ENCODE peak calls at places on chromosomes 12 and 14, in four cellular contexts. U, B, E and R are unnamed samples.
A peak's percentile ranks its signal among the peaks of the same experiment; 100 is the strongest.

GRCh38 chr14:67554341-67554740 is 21.3 kb downstream of the PLEKHH1 start:
- DNase-seq in B (no peak), E (no peak), U (no peak), R (no peak)

GRCh38 chr14:92449404-92449975 is 64.1 kb upstream of the RIN3 start:
- DNase-seq in E (no peak), U (no peak), B (no peak), R (no peak)

GRCh38 chr12:124191024-124191359 is 103.9 kb upstream of the RFLNA start:
- DNase-seq in E (no peak), B (peak; percentile 19), U (peak; percentile 32), R (no peak)

GRCh38 chr14:83171761-83172160 is 1638.1 kb upstream of the SEL1L start:
- DNase-seq in U (no peak), B (no peak), E (no peak), R (no peak)

GRCh38 chr14:66069830-66070541 is 416.2 kb upstream of the CCDC196 start:
- DNase-seq in U (no peak), B (no peak), E (no peak), R (no peak)

GRCh38 chr12:13234045-13234641 is 37.6 kb downstream of the EMP1 start:
- DNase-seq in U (peak; percentile 72), B (peak; percentile 31), E (no peak), R (peak; percentile 67)

GRCh38 chr14:78491015-78491414 is 320.8 kb downstream of the NRXN3 start:
- DNase-seq in E (no peak), B (no peak), U (no peak), R (no peak)

GRCh38 chr12:132327351-132328171 is 1.8 kb downstream of the GALNT9 start:
- DNase-seq in B (no peak), E (no peak), U (peak; percentile 48), R (no peak)

GRCh38 chr12:122743895-122744525 is 8.6 kb upstream of the DENR start:
- DNase-seq in U (no peak), B (no peak), E (no peak), R (no peak)

GRCh38 chr12:28640519-28640918 is 450.3 kb downstream of the CCDC91 start:
- DNase-seq in B (no peak), U (no peak), E (no peak), R (no peak)

GRCh38 chr12:87520968-87521367 is 508.2 kb downstream of the C12orf50 start:
- DNase-seq in B (no peak), E (no peak), U (no peak), R (no peak)

GRCh38 chr14:63867926-63868921 is 15.4 kb downstream of the SYNE2 start:
- DNase-seq in U (no peak), E (no peak), B (peak; percentile 84), R (no peak)

DNA sequence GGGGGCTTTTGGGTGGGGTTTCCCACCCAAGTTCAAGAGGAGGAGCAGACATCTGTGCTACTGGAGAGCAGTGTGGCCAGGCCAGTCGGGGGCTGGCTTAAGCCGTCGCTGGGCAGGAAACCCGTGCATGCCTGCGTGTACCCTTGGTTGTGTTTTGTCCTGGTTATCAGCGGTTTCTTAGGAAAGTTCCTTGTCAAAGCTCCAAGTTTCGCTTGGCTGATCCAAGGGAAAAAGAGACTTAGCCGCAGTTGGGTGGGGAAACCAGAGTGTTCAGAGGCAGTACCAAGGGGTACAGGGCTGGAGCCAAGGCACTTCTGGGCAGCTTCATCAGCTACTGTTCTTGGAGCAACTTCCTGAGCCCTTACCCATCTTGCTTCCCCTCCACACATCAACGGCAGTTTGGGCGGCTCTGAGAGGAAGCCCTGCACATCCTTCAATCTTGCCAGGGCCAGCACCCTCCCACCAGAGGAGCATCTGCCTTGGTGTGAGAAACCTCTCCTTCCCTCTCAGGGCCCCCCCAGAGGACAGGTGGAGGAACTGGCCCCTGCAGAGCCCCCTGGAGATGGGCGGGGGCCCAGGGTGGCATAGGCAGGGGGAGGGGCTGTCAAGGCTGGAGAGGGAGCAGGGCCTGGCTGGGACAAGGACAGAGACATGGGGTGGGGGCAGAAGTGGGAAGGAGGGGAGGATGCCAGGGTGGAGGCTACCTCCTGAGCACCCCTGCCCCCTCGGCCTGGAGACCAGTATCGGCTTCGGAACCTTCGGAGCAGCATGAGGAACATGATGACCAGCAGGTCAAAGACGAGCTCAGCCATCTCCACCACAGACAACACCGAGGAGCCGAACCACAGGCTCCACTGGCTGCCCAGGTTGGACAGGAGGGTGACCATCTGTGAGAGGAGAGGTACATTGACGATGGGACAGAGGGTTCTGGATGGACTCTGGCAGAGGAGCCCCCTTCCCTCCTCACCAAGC is 5.8 kb upstream of the TNFRSF1A start:
- DNase-seq in B (no peak), U (no peak), E (no peak), R (peak; percentile 65)
- H3K4me3 ChIP-seq in B (no peak overlapping the region), U (no peak overlapping the region), E (peak overlapping the region; percentile 12), R (no peak overlapping the region)

GRCh38 chr12:102883204-102883799 is 33.7 kb downstream of the PAH start:
- DNase-seq in U (peak; percentile 58), B (peak; percentile 33), E (no peak), R (peak; percentile 36)

GRCh38 chr12:102879144-102879763 is 37.8 kb downstream of the PAH start:
- DNase-seq in U (peak; percentile 91), E (peak; percentile 86), B (peak; percentile 52), R (no peak)

GRCh38 chr12:102876883-102877282 is 40.2 kb downstream of the PAH start:
- DNase-seq in E (no peak), U (peak; percentile 15), B (no peak), R (no peak)

GRCh38 chr12:102885043-102885932 is 31.8 kb downstream of the PAH start:
- DNase-seq in E (no peak), U (no peak), B (no peak), R (no peak)

GRCh38 chr12:102880783-102881182 is 36.3 kb downstream of the PAH start:
- DNase-seq in B (no peak), U (no peak), E (no peak), R (no peak)
- TF ChIP-seq CTCF in B (no peak), U (no peak), E (no peak), R (no peak)

DNA sequence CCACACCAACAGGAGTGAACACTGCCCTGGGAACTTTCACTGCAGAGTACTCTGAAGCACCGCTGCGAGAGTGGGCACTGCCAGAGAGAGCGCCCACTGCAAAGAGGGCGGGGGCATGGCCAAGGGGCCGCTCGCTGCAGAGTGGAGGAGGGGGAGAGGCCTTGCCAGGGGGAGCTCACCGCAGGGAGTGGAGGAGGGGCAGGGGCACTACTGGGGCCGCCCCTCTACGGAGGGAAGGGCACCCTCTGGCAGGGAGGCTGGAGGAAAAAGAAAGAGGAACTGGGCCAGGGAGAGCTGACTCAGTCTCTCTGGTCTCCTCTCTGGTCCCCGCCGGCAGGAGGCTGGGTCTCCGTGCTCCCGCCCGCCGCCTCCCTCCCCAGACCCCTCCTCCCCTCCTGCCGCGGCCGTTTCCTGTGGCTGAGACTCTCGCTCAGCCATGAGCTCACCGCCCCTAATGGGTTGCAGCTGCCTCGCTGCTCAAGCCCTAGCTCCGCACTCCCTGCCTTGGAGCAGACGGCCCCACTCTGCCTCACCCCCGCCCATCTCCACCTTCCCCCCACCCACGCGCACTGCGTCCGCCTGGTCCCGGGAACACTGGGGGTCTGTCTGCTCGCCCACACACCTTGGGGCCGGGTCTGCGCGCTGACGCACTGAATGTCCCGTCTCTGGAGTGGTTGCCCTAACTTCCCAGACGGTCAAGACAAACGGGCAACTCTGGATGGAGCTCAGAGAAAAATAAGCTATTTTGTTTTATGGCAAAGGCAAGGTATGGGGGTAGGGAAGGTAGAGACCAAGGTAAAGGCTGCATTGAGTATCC is 1.3 kb downstream of the ARHGEF40 start:
- DNase-seq in B (peak; percentile 93), U (peak; percentile 58), E (peak; percentile 93), R (peak; percentile 88)
- H3K9me3 ChIP-seq in B (no peaks in the 10 kb centered on the region), U (no peaks in the 10 kb centered on the region), E (no peaks in the 10 kb centered on the region), R (no peaks in the 10 kb centered on the region)

GRCh38 chr12:95805864-95806669 is 15.5 kb upstream of the NTN4 start:
- DNase-seq in B (no peak), U (peak; percentile 100), E (no peak), R (no peak)
- H3K4me3 ChIP-seq in B (no peak overlapping the region), U (no peak overlapping the region), E (no peak overlapping the region), R (no peak overlapping the region)

GRCh38 chr12:5003025-5003666 is 40.5 kb upstream of the KCNA5 start:
- DNase-seq in B (peak; percentile 63), E (no peak), U (peak; percentile 61), R (peak; percentile 66)
- TF ChIP-seq CTCF in B (peak; percentile 89), E (peak; percentile 92), U (peak; percentile 74), R (peak; percentile 93)

DNA sequence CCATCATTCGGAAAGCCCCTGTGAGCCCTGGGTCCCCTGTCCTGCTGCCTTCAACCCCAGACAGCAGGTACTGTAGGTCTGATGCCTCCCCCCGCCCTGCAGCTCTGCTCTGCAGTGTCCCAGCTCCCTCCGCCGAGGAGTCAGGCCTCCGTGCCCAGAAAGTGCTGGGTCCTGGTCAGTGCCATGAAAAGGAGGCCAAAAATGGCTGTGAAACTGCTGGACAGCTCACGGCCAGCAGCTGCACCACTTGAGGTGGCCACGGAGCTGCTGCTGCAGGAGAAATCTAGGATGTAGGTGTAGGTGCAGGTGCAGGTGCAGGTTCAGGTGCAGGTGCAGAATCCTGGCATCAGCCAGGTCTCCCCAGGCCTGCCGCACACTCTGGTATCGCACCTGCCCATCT is 196.1 kb downstream of the SLC15A4 start:
- DNase-seq in U (no peak), E (no peak), B (no peak), R (no peak)
- H3K9me3 ChIP-seq in U (no peaks in the 10 kb centered on the region), E (no peaks in the 10 kb centered on the region), B (no peaks in the 10 kb centered on the region), R (no peaks in the 10 kb centered on the region)

GRCh38 chr14:24272442-24272841 is 1.0 kb upstream of the RABGGTA start:
- DNase-seq in E (no peak), U (no peak), B (no peak), R (no peak)
- H3K4me3 ChIP-seq in E (no peak overlapping the region), U (no peak overlapping the region), B (peak overlapping the region; percentile 84), R (no peak overlapping the region)

GRCh38 chr14:104076743-104077142 is 8.8 kb upstream of the ASPG start:
- DNase-seq in U (no peak), B (no peak), E (no peak), R (no peak)

GRCh38 chr14:104078031-104078455 is 7.5 kb upstream of the ASPG start:
- DNase-seq in E (peak; percentile 92), B (peak; percentile 92), U (peak; percentile 92), R (peak; percentile 83)

GRCh38 chr14:104072586-104072985 is 12.9 kb upstream of the ASPG start:
- DNase-seq in B (no peak), U (no peak), E (no peak), R (no peak)

GRCh38 chr14:104073764-104074163 is 11.7 kb upstream of the ASPG start:
- DNase-seq in E (no peak), U (no peak), B (peak; percentile 17), R (no peak)

DNA sequence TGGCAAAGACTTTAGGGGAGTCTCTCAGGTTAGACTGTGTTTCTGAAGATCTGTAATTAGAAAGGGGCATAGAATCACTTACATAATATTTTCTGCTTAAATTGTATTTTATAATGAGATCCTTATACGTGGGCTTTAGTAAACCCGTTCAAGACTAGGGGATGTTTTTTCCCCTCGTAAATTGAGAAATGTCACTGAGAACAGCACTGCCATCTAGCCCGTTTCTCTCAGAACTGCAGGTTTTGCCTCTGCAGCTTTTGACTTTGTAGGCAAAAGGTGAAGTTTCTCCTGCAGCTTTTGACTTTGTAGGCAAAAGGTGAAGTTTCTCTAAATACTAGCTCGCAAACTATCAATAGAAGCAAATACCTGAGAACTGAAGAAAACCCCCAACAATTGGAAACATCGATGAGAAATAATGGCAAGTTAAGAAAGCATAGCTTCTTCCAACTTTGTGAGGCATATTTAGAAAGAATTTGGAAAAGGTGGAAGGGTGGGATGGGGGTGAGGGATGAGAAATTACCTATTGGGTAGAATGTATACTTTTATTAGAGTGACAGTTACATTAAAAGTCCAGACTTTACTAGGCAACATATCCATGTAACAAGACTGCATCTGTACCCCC is 9.9 kb upstream of the ASPG start:
- DNase-seq in B (peak; percentile 31), U (no peak), E (no peak), R (no peak)
- TF ChIP-seq CTCF in B (peak; percentile 77), U (peak; percentile 42), E (peak; percentile 8), R (peak; percentile 29)

GRCh38 chr12:34606749-34607519 is 584.6 kb downstream of the ALG10 start:
- DNase-seq in E (peak; percentile 62), B (no peak), U (no peak), R (no peak)
- H3K9me3 ChIP-seq in E (peaks cover 42% of the 10 kb centered on the region), B (no peaks in the 10 kb centered on the region), U (no peaks in the 10 kb centered on the region), R (peaks cover 16% of the 10 kb centered on the region)

GRCh38 chr14:102937331-102938175 is 15.1 kb downstream of the AMN start:
- DNase-seq in U (no peak), E (no peak), B (no peak), R (no peak)
- H3K4me3 ChIP-seq in U (no peak overlapping the region), E (no peak overlapping the region), B (no peak overlapping the region), R (no peak overlapping the region)